ENCODE peak calls at places on chromosomes 2 and 18, in four cellular contexts. V is transverse colon, O is breast epithelium, A is thyroid gland. P is an unnamed sample.

GRCh38 chr2:204860249-204860648 is 315.0 kb downstream of the PARD3B start:
- DNase-seq in O (no peak), A (no peak), V (no peak), P (no peak)

GRCh38 chr2:67886423-67886822 is 176.4 kb downstream of the C1D start:
- DNase-seq in V (no peak), A (no peak), O (no peak), P (no peak)

GRCh38 chr2:227415538-227416424 is 28.0 kb upstream of the SCYGR1 start:
- DNase-seq in A (no peak), O (no peak), V (no peak), P (no peak)

GRCh38 chr2:1348789-1349188 is 64.5 kb upstream of the TPO start:
- DNase-seq in O (no peak), A (no peak), V (no peak), P (no peak)

GRCh38 chr2:98026292-98026691 is 30.5 kb upstream of the TMEM131 start:
- DNase-seq in A (peak), V (no peak), O (no peak), P (no peak)

GRCh38 chr18:48193521-48194251 is 215.5 kb downstream of the ZBTB7C start:
- DNase-seq in A (peak), O (no peak), V (no peak), P (no peak)

GRCh38 chr18:48835745-48836191 is 115.0 kb downstream of the SMAD7 start:
- DNase-seq in V (no peak), O (no peak), A (no peak), P (no peak)

GRCh38 chr2:55786286-55786685 is 92.6 kb upstream of the PNPT1 start:
- DNase-seq in A (no peak), V (no peak), O (no peak), P (no peak)

GRCh38 chr2:143399679-143400078 is 270.5 kb downstream of the ARHGAP15 start:
- DNase-seq in O (no peak), V (no peak), A (no peak), P (no peak)

GRCh38 chr2:47046271-47046670 is 108.8 kb downstream of the STPG4 start:
- DNase-seq in A (no peak), O (no peak), V (no peak), P (no peak)

GRCh38 chr2:234863043-234863934 is 88.5 kb upstream of the SH3BP4 start:
- DNase-seq in A (no peak), V (peak), O (peak), P (no peak)

GRCh38 chr2:12931211-12931844 is 214.6 kb downstream of the TRIB2 start:
- DNase-seq in O (no peak), V (no peak), A (no peak), P (no peak)

GRCh38 chr2:60530660-60531276 is 22.7 kb downstream of the BCL11A start:
- DNase-seq in A (peak), O (no peak), V (peak), P (peak)

GRCh38 chr2:95343429-95344207 is 46.5 kb downstream of the KCNIP3 start:
- DNase-seq in A (no peak), O (peak), V (no peak), P (no peak)

GRCh38 chr2:88563134-88563533 is 64.1 kb downstream of the EIF2AK3 start:
- DNase-seq in O (no peak), V (no peak), A (no peak), P (no peak)

GRCh38 chr2:18119883-18120282 is 241.4 kb downstream of the KCNS3 start:
- DNase-seq in A (no peak), O (no peak), V (no peak), P (peak)

GRCh38 chr2:132881540-132881939 is 211.5 kb upstream of the LYPD1 start:
- DNase-seq in A (no peak), V (no peak), O (no peak), P (no peak)

GRCh38 chr2:179250848-179251504 is 13.7 kb downstream of the SESTD1 start:
- DNase-seq in A (no peak), O (no peak), V (no peak), P (no peak)

GRCh38 chr18:50190236-50190635 is 4.7 kb downstream of the MYO5B start:
- DNase-seq in V (no peak), O (no peak), A (no peak), P (no peak)

GRCh38 chr2:30807249-30807648 is at the start of gene CAPN13:
- DNase-seq in V (peak), O (peak), A (no peak), P (peak)

GRCh38 chr2:162103443-162104009 is 29.5 kb upstream of the DPP4 start:
- DNase-seq in A (peak), V (no peak), O (no peak), P (no peak)

GRCh38 chr2:219107837-219108236 is 47.1 kb upstream of the IHH start:
- DNase-seq in A (no peak), O (no peak), V (peak), P (no peak)

GRCh38 chr18:67600781-67601180 is 84.3 kb upstream of the DSEL start:
- DNase-seq in A (no peak), V (no peak), O (no peak), P (no peak)

GRCh38 chr2:206693399-206694137 is 24.6 kb downstream of the DYTN start:
- DNase-seq in O (no peak), V (no peak), A (peak), P (no peak)

GRCh38 chr2:55099878-55100820 is 49.9 kb upstream of the RTN4 start:
- DNase-seq in V (no peak), A (no peak), O (no peak), P (peak)

GRCh38 chr2:14778015-14778414 is 145.5 kb downstream of the LRATD1 start:
- DNase-seq in O (no peak), A (no peak), V (no peak), P (no peak)

GRCh38 chr2:28880193-28880592 is 10.1 kb upstream of the TRMT61B start:
- DNase-seq in A (no peak), V (no peak), O (no peak), P (no peak)

GRCh38 chr18:55158570-55158969 is 199.3 kb upstream of the CCDC68 start:
- DNase-seq in V (no peak), O (no peak), A (no peak), P (peak)

GRCh38 chr2:138615257-138615656 is 113.7 kb downstream of the SPOPL start:
- DNase-seq in V (no peak), O (no peak), A (no peak), P (no peak)

GRCh38 chr2:132623096-132623839 is 46.7 kb downstream of the LYPD1 start:
- DNase-seq in V (no peak), O (no peak), A (no peak), P (no peak)

GRCh38 chr2:241560883-241561474 is 2.4 kb downstream of the BOK start:
- DNase-seq in V (no peak), O (no peak), A (peak), P (no peak)

GRCh38 chr2:223868005-223868404 is 30.6 kb upstream of the AP1S3 start:
- DNase-seq in V (peak), O (no peak), A (no peak), P (no peak)

GRCh38 chr2:100039291-100039985 is 103.0 kb downstream of the AFF3 start:
- DNase-seq in A (no peak), V (no peak), O (no peak), P (peak)

GRCh38 chr2:222915092-222915957 is 54.5 kb downstream of the ACSL3 start:
- DNase-seq in V (no peak), O (no peak), A (no peak), P (no peak)

GRCh38 chr2:229335877-229336346 is 64.8 kb upstream of the PID1 start:
- DNase-seq in A (no peak), V (no peak), O (no peak), P (no peak)

GRCh38 chr2:81481242-81481993 is 1176.9 kb upstream of the LRRTM1 start:
- DNase-seq in A (no peak), V (no peak), O (no peak), P (no peak)

GRCh38 chr18:45521777-45522176 is 93.5 kb upstream of the SLC14A2 start:
- DNase-seq in V (no peak), A (no peak), O (no peak), P (no peak)

GRCh38 chr2:71941731-71942575 is 205.7 kb downstream of the CYP26B1 start:
- DNase-seq in V (no peak), O (no peak), A (no peak), P (peak)

GRCh38 chr2:174153757-174154680 is 94.3 kb downstream of the OLA1 start:
- DNase-seq in V (no peak), A (no peak), O (no peak), P (no peak)

GRCh38 chr2:174161490-174161889 is 86.8 kb downstream of the OLA1 start:
- DNase-seq in V (no peak), O (no peak), A (no peak), P (no peak)

GRCh38 chr2:174157048-174157447 is 91.3 kb downstream of the OLA1 start:
- DNase-seq in O (no peak), V (no peak), A (no peak), P (no peak)

GRCh38 chr2:174158003-174158402 is 90.3 kb downstream of the OLA1 start:
- DNase-seq in A (peak), O (no peak), V (peak), P (no peak)
- TF ChIP-seq CTCF in A (no peak), O (no peak), V (peak), P (peak)

DNA sequence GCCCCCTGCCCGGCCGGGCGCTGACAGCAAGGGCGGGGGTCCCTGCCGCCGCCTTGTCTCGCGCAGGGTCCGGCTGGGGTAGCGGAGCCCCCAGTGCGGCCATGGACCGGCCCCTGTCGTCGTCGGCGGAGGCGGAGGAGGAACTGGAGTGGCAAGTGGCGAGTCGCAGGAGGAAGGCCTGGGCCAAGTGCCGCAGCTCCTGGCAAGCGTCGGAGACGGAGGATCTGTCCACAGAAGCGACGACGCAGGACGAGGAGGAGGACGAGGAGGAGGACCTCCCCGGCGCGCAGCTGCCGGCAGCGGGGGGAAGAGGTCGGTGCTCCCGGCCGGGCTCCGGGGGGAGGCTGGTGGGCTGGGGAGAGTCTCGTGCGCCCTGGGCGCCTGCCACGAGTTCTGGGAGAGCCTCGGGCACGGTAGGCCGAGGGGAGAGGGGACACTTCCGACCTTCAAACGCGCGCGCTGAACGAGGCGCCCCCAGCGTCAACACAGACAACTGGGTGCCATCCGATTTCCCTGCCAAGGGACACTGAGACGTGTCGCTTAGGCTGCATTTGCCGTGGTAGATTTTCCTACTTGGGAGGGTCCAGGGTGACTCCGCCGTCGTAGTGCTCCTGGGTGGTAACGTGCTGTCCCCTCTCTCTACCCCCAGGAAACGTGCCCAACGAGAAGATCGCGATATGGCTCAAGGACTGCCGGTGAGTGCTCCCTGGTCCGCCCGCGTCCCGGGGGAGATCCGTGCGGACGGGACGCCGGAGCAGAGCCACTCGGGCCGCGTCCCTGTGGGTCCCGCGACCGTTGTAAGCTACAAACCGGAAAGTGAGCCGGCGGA is 650 bp downstream of the ITPRID2 start:
- DNase-seq in V (peak), O (peak), A (peak), P (no peak)
- TF ChIP-seq POLR2A in V (peak), O (peak), A (peak), P (no peak)

GRCh38 chr2:158815166-158815565 is 20.0 kb downstream of the DAPL1 start:
- DNase-seq in O (no peak), V (no peak), A (no peak), P (no peak)

GRCh38 chr2:158815650-158816049 is 20.5 kb downstream of the DAPL1 start:
- DNase-seq in O (no peak), V (no peak), A (no peak), P (no peak)

GRCh38 chr2:158818511-158818910 is 23.4 kb downstream of the DAPL1 start:
- DNase-seq in O (no peak), A (peak), V (no peak), P (no peak)

GRCh38 chr2:158816797-158817196 is 21.7 kb downstream of the DAPL1 start:
- DNase-seq in A (no peak), V (no peak), O (no peak), P (no peak)

DNA sequence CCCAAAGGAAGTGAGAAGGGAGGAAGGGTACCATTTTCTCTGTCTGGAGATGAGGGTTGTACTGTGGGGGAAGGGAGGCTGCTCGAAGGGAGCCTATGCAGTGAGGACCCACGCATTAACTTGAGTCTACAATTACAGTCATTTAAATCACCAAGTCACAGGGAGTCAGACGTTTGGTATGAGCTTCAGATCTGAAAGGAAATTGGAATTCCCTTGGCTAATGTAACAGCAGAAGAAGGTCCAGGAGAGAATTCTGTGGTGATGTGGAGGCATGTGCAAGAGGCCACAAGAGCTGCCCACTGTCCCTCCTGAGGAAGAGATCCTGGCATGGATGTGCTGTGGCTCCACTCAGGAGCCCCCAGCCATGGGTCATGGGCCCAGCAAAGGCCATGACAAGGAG is 22.5 kb downstream of the DAPL1 start:
- DNase-seq in O (no peak), A (no peak), V (no peak), P (no peak)
- TF ChIP-seq CTCF in O (no peak), A (no peak), V (no peak), P (no peak)

DNA sequence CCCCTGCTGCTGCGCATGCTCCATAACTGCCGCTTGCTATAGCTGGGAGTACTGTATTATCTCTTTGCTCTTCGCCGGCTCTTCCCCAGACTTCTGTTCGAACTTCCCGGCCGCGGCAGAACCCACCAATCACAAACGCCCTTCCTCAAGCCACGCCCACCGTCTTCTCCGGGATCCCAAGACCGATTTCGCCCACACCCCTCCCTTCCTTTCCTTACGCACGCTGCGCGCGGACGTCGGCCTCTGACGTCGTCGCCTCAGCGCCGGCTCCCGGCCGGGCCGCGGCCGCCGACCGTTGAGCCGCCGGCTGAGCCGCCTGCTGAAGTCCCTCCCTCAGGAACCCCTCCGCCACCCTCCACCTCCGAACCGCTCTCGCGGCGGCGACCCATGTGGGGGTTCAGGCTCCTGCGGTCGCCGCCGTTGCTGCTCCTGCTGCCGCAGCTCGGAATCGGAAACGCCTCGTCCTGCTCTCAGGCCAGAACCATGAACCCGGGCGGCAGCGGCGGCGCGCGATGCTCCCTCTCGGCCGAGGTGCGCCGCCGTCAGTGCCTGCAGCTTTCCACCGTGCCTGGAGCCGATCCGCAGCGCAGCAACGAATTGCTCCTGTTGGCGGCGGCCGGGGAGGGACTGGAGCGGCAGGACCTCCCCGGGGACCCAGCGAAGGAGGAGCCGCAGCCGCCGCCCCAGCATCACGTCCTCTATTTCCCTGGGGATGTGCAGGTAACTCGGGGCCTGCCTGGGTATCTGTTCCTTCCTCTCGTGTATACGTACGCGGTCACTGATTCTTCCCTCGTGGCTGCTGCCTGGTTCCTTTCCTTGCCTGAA is at the start of gene C2orf69:
- DNase-seq in O (peak), A (peak), V (peak), P (peak)
- TF ChIP-seq POLR2A in O (peak), A (peak), V (peak), P (peak)

DNA sequence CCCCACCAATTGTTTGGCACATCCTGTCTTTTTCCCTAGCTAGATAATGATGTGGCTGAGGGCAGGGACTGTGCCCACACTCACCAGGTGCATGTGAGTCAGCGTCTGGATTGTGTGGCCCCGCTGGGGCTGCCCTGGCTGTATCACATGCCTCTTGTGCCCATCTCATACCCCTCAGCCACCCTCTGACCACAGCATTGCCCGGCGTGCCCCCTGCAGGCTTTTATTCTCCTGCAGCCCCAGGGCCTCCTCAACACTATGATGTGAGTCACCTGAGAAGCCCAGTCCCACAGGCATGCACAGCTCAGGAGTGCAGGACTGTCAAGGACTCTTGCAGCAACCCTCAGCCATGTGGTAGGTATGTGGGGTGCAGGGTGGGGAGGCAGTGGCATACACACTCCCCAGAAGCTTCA is 14.8 kb upstream of the STEAP3 start:
- DNase-seq in O (no peak), A (no peak), V (no peak), P (no peak)
- TF ChIP-seq CTCF in O (no peak), A (no peak), V (no peak), P (no peak)

DNA sequence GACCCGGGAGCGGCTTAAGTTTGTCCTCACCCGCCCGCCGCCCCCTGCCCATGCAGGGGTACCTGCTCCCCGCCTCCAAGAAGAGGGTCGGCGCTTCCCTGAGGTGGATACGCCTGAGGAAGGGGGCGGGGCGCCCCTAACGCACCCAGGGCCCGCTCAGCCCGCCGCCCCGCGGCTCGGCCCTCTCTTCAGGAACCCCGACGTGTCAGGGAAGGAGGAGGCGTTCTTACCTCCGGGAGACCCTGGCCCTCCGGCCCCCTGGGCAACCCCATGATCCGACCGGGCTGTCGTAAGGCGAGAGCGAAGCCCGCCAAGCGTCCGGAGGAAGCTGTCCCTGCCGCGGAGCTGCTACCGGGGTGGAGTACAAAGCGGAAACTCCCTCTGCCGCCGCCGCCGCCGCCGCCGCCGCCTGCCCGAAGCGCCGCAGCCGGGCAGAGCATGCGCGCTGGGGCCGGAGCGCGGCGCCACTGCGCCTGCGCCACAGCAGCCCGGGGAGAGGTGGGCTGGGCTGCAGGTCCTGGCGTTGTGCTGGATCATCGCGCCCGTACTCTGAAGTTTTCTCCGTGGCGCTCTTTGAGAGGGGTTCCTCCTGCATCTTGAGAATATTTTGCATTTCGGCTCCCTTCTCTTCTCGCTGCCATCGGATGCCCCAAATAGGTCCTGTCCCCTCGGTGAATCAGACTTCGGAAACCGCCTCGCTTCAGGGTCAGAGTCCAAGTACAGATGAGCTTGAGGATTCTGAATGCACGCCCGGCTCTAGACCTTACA is at the start of gene CCDC93:
- DNase-seq in A (peak), O (peak), V (peak), P (peak)
- TF ChIP-seq POLR2A in A (no peak), O (no peak), V (peak), P (peak)

DNA sequence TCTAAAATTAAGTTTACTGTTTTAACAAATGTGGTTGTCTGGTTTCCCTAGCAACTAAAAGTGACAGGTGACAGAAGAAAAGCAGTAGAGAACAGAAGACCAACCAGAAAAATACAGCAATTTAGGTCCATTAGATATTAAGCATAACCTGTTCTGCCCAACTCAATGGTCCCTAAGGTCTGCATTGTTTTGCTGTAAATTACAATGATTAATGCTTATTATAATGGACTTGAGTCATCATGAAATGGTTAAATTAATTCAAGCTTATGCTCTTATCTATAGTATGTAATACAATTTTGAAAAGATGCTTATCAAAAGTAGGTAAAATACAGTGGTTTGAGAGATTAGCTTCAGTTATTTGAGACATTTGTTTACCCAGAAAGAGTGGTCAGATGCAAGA is 378.0 kb downstream of the GRB14 start:
- DNase-seq in O (no peak), V (no peak), A (no peak), P (no peak)
- TF ChIP-seq CTCF in O (no peak), V (no peak), A (no peak), P (no peak)

P was measured in esophagus muscularis mucosa.